ENCODE peak calls at places on chromosome 15, in six cellular contexts. P is right atrium auricular region, U is T1000, E is CD14-positive monocyte, W is activated T-helper 1 cell treated with Interleukin-2 at 50 U/mL for 16 hours, H is erythroblast. T is an unnamed sample.

GRCh38 chr15:70032509-70032908 is 65.2 kb downstream of the TLE3 start:
- DNase-seq in P (no peak), U (no peak), E (peak), W (no peak), H (no peak), T (no peak)

GRCh38 chr15:49242820-49243219 is 72.8 kb downstream of the GALK2 start:
- DNase-seq in P (no peak), U (no peak), E (no peak), W (no peak), H (no peak), T (no peak)

GRCh38 chr15:99100245-99101173 is 4.4 kb upstream of the SYNM start:
- DNase-seq in P (peak), U (peak), E (no peak), W (no peak), H (peak), T (peak)

GRCh38 chr15:43285609-43286037 is 18.9 kb upstream of the TGM5 start:
- DNase-seq in P (peak), U (peak), E (no peak), W (no peak), H (peak), T (no peak)

GRCh38 chr15:96181873-96182301 is 148.6 kb upstream of the NR2F2 start:
- DNase-seq in P (peak), U (no peak), E (no peak), W (no peak), H (no peak), T (no peak)

GRCh38 chr15:100194955-100195354 is 146.8 kb downstream of the ADAMTS17 start:
- DNase-seq in P (no peak), U (no peak), E (no peak), W (no peak), H (no peak), T (no peak)

GRCh38 chr15:66906660-66907059 is 158.7 kb upstream of the SMAD3 start:
- DNase-seq in P (no peak), U (no peak), E (no peak), W (no peak), H (no peak), T (no peak)

GRCh38 chr15:88630141-88630721 is 8.6 kb upstream of the ISG20 start:
- DNase-seq in P (no peak), U (no peak), E (no peak), W (no peak), H (peak), T (no peak)

T was measured in natural killer cell.